ENCODE peak calls at places on chromosomes 7 and 10, in five cellular contexts. One of them, this sample, is unnamed.

GRCh38 chr10:51001587-51001986 is 72.7 kb upstream of the PRKG1 start:
- DNase-seq in brain microvascular endothelial cell: no peak
- DNase-seq in GM04503: no peak
- DNase-seq in H9: no peak
- DNase-seq in RPMI7951: peak; percentile 13
- DNase-seq in this sample: no peak

GRCh38 chr10:10925667-10926066 is 92.0 kb upstream of the CELF2 start:
- DNase-seq in brain microvascular endothelial cell: no peak
- DNase-seq in GM04503: no peak
- DNase-seq in H9: no peak
- DNase-seq in RPMI7951: no peak
- DNase-seq in this sample: no peak

GRCh38 chr7:77538186-77538907 is 1.3 kb downstream of the PTPN12 start:
- DNase-seq in brain microvascular endothelial cell: peak; percentile 89
- DNase-seq in GM04503: peak; percentile 53
- DNase-seq in H9: peak; percentile 77
- DNase-seq in RPMI7951: peak; percentile 96
- DNase-seq in this sample: peak; percentile 97

GRCh38 chr10:95513941-95514392 is 47.2 kb downstream of the SORBS1 start:
- DNase-seq in brain microvascular endothelial cell: no peak
- DNase-seq in GM04503: peak; percentile 25
- DNase-seq in H9: no peak
- DNase-seq in RPMI7951: peak; percentile 77
- DNase-seq in this sample: peak; percentile 56

GRCh38 chr10:80486151-80486692 is 32.1 kb downstream of the TSPAN14 start:
- DNase-seq in brain microvascular endothelial cell: no peak
- DNase-seq in GM04503: no peak
- DNase-seq in H9: no peak
- DNase-seq in RPMI7951: no peak
- DNase-seq in this sample: no peak

GRCh38 chr7:2735744-2736143 is 47.7 kb downstream of the AMZ1 start:
- DNase-seq in brain microvascular endothelial cell: no peak
- DNase-seq in GM04503: no peak
- DNase-seq in H9: no peak
- DNase-seq in RPMI7951: no peak
- DNase-seq in this sample: no peak

GRCh38 chr7:70647801-70648491 is 484.0 kb upstream of the GALNT17 start:
- DNase-seq in brain microvascular endothelial cell: peak; percentile 57
- DNase-seq in GM04503: no peak
- DNase-seq in H9: no peak
- DNase-seq in RPMI7951: no peak
- DNase-seq in this sample: peak; percentile 11

GRCh38 chr7:85185355-85186082 is 1.3 kb downstream of the SEMA3D start:
- DNase-seq in brain microvascular endothelial cell: peak; percentile 59
- DNase-seq in GM04503: peak; percentile 43
- DNase-seq in H9: peak; percentile 50
- DNase-seq in RPMI7951: peak; percentile 30
- DNase-seq in this sample: no peak

GRCh38 chr7:98323597-98324322 is 42.3 kb downstream of the BRI3 start:
- DNase-seq in brain microvascular endothelial cell: peak; percentile 20
- DNase-seq in GM04503: no peak
- DNase-seq in H9: peak; percentile 84
- DNase-seq in RPMI7951: no peak
- DNase-seq in this sample: no peak

GRCh38 chr7:94174956-94175355 is 170.8 kb upstream of the BET1 start:
- DNase-seq in brain microvascular endothelial cell: no peak
- DNase-seq in GM04503: no peak
- DNase-seq in H9: no peak
- DNase-seq in RPMI7951: no peak
- DNase-seq in this sample: no peak

GRCh38 chr7:120441850-120442249 is 168.9 kb downstream of the KCND2 start:
- DNase-seq in brain microvascular endothelial cell: no peak
- DNase-seq in GM04503: no peak
- DNase-seq in H9: no peak
- DNase-seq in RPMI7951: no peak
- DNase-seq in this sample: no peak

GRCh38 chr10:113565364-113565763 is 12.5 kb downstream of the HABP2 start:
- DNase-seq in brain microvascular endothelial cell: no peak
- DNase-seq in GM04503: no peak
- DNase-seq in H9: no peak
- DNase-seq in RPMI7951: peak; percentile 25
- DNase-seq in this sample: no peak

GRCh38 chr10:88896336-88897018 is 16.4 kb downstream of the STAMBPL1 start:
- DNase-seq in brain microvascular endothelial cell: no peak
- DNase-seq in GM04503: no peak
- DNase-seq in H9: no peak
- DNase-seq in RPMI7951: peak; percentile 16
- DNase-seq in this sample: no peak

GRCh38 chr7:47501406-47501805 is 80.5 kb downstream of the TNS3 start:
- DNase-seq in brain microvascular endothelial cell: peak; percentile 97
- DNase-seq in GM04503: no peak
- DNase-seq in H9: no peak
- DNase-seq in RPMI7951: peak; percentile 95
- DNase-seq in this sample: peak; percentile 27

GRCh38 chr7:85927226-85927625 is 716.5 kb upstream of the GRM3 start:
- DNase-seq in brain microvascular endothelial cell: no peak
- DNase-seq in GM04503: no peak
- DNase-seq in H9: no peak
- DNase-seq in RPMI7951: no peak
- DNase-seq in this sample: no peak

GRCh38 chr10:95569368-95569767 is 8.2 kb upstream of the SORBS1 start:
- DNase-seq in brain microvascular endothelial cell: no peak
- DNase-seq in GM04503: no peak
- DNase-seq in H9: no peak
- DNase-seq in RPMI7951: no peak
- DNase-seq in this sample: no peak

GRCh38 chr7:150476819-150477631 is 26.6 kb downstream of the GIMAP8 start:
- DNase-seq in brain microvascular endothelial cell: no peak
- DNase-seq in GM04503: no peak
- DNase-seq in H9: no peak
- DNase-seq in RPMI7951: no peak
- DNase-seq in this sample: no peak

GRCh38 chr7:85471740-85472139 is 284.9 kb upstream of the SEMA3D start:
- DNase-seq in brain microvascular endothelial cell: peak; percentile 43
- DNase-seq in GM04503: peak; percentile 27
- DNase-seq in H9: no peak
- DNase-seq in RPMI7951: peak; percentile 67
- DNase-seq in this sample: no peak

GRCh38 chr7:80771523-80771922 is 133.1 kb downstream of the CD36 start:
- DNase-seq in brain microvascular endothelial cell: no peak
- DNase-seq in GM04503: no peak
- DNase-seq in H9: no peak
- DNase-seq in RPMI7951: no peak
- DNase-seq in this sample: no peak

GRCh38 chr10:24740714-24741113 is 17.0 kb upstream of the ARHGAP21 start:
- DNase-seq in brain microvascular endothelial cell: no peak
- DNase-seq in GM04503: no peak
- DNase-seq in H9: no peak
- DNase-seq in RPMI7951: no peak
- DNase-seq in this sample: no peak

GRCh38 chr10:69176823-69177222 is 3.2 kb upstream of the SUPV3L1 start:
- DNase-seq in brain microvascular endothelial cell: no peak
- DNase-seq in GM04503: no peak
- DNase-seq in H9: no peak
- DNase-seq in RPMI7951: no peak
- DNase-seq in this sample: no peak

GRCh38 chr7:106770191-106770590 is 94.9 kb upstream of the PIK3CG start:
- DNase-seq in brain microvascular endothelial cell: peak; percentile 77
- DNase-seq in GM04503: peak; percentile 86
- DNase-seq in H9: no peak
- DNase-seq in RPMI7951: peak; percentile 86
- DNase-seq in this sample: peak; percentile 89

GRCh38 chr7:130959743-130960207 is 225.8 kb upstream of the KLF14 start:
- DNase-seq in brain microvascular endothelial cell: peak; percentile 83
- DNase-seq in GM04503: peak; percentile 64
- DNase-seq in H9: no peak
- DNase-seq in RPMI7951: peak; percentile 85
- DNase-seq in this sample: peak; percentile 72

GRCh38 chr10:89384474-89385324 is 6.8 kb downstream of the IFIT1B start:
- DNase-seq in brain microvascular endothelial cell: no peak
- DNase-seq in GM04503: no peak
- DNase-seq in H9: no peak
- DNase-seq in RPMI7951: no peak
- DNase-seq in this sample: no peak

GRCh38 chr7:157555308-157555707 is 218.5 kb downstream of the DNAJB6 start:
- DNase-seq in brain microvascular endothelial cell: peak; percentile 67
- DNase-seq in GM04503: no peak
- DNase-seq in H9: no peak
- DNase-seq in RPMI7951: peak; percentile 90
- DNase-seq in this sample: no peak

GRCh38 chr7:7772385-7772784 is 54.0 kb upstream of the RPA3 start:
- DNase-seq in brain microvascular endothelial cell: no peak
- DNase-seq in GM04503: no peak
- DNase-seq in H9: no peak
- DNase-seq in RPMI7951: peak; percentile 4
- DNase-seq in this sample: no peak

GRCh38 chr7:55397617-55398016 is 32.5 kb downstream of the LANCL2 start:
- DNase-seq in brain microvascular endothelial cell: no peak
- DNase-seq in GM04503: no peak
- DNase-seq in H9: no peak
- DNase-seq in RPMI7951: no peak
- DNase-seq in this sample: no peak

GRCh38 chr10:62374862-62375710 is 917 bp downstream of the ZNF365 start:
- DNase-seq in brain microvascular endothelial cell: no peak
- DNase-seq in GM04503: no peak
- DNase-seq in H9: no peak
- DNase-seq in RPMI7951: no peak
- DNase-seq in this sample: no peak

GRCh38 chr7:106285801-106286492 is 1.2 kb upstream of the NAMPT start:
- DNase-seq in brain microvascular endothelial cell: peak; percentile 6
- DNase-seq in GM04503: no peak
- DNase-seq in H9: no peak
- DNase-seq in RPMI7951: peak; percentile 44
- DNase-seq in this sample: no peak

GRCh38 chr7:95059842-95060313 is 152.5 kb downstream of the PPP1R9A start:
- DNase-seq in brain microvascular endothelial cell: no peak
- DNase-seq in GM04503: no peak
- DNase-seq in H9: no peak
- DNase-seq in RPMI7951: no peak
- DNase-seq in this sample: peak; percentile 46

GRCh38 chr7:154928136-154929005 is 74.6 kb downstream of the PAXIP1 start:
- DNase-seq in brain microvascular endothelial cell: peak; percentile 60
- DNase-seq in GM04503: peak; percentile 93
- DNase-seq in H9: no peak
- DNase-seq in RPMI7951: peak; percentile 95
- DNase-seq in this sample: peak; percentile 86

GRCh38 chr10:126331101-126331500 is 57.2 kb downstream of the ADAM12 start:
- DNase-seq in brain microvascular endothelial cell: no peak
- DNase-seq in GM04503: no peak
- DNase-seq in H9: no peak
- DNase-seq in RPMI7951: peak; percentile 77
- DNase-seq in this sample: peak; percentile 6

GRCh38 chr7:113880467-113881040 is 38.3 kb downstream of the PPP1R3A start:
- DNase-seq in brain microvascular endothelial cell: no peak
- DNase-seq in GM04503: no peak
- DNase-seq in H9: no peak
- DNase-seq in RPMI7951: no peak
- DNase-seq in this sample: no peak

GRCh38 chr10:77251297-77252013 is 386.2 kb downstream of the KCNMA1 start:
- DNase-seq in brain microvascular endothelial cell: peak; percentile 47
- DNase-seq in GM04503: no peak
- DNase-seq in H9: peak; percentile 37
- DNase-seq in RPMI7951: peak; percentile 51
- DNase-seq in this sample: peak; percentile 45

GRCh38 chr7:157513682-157514081 is 176.9 kb downstream of the DNAJB6 start:
- DNase-seq in brain microvascular endothelial cell: no peak
- DNase-seq in GM04503: no peak
- DNase-seq in H9: no peak
- DNase-seq in RPMI7951: no peak
- DNase-seq in this sample: no peak

GRCh38 chr10:97175586-97175985 is 10.2 kb downstream of the SLIT1 start:
- DNase-seq in brain microvascular endothelial cell: no peak
- DNase-seq in GM04503: no peak
- DNase-seq in H9: no peak
- DNase-seq in RPMI7951: no peak
- DNase-seq in this sample: no peak